ENCODE peak calls at places on chromosomes 16 and 17, in seven cellular contexts. One of them, this sample, is unnamed.

GRCh38 chr16:58421529-58421928 is 29.3 kb downstream of the GINS3 start:
- DNase-seq in uterus: no peak
- DNase-seq in heart left ventricle: peak
- DNase-seq in neural progenitor cell: no peak
- DNase-seq in vagina: no peak
- DNase-seq in HCT116: no peak
- DNase-seq in GM23338: no peak
- DNase-seq in this sample: no peak

GRCh38 chr17:65100316-65101140 is 36.6 kb upstream of the RGS9 start:
- DNase-seq in neural progenitor cell: peak
- DNase-seq in vagina: no peak
- DNase-seq in GM23338: peak
- DNase-seq in uterus: peak
- DNase-seq in heart left ventricle: peak
- DNase-seq in HCT116: peak
- DNase-seq in this sample: peak

GRCh38 chr17:57357392-57357784 is 101.1 kb downstream of the MSI2 start:
- DNase-seq in vagina: no peak
- DNase-seq in uterus: no peak
- DNase-seq in neural progenitor cell: no peak
- DNase-seq in GM23338: no peak
- DNase-seq in heart left ventricle: peak
- DNase-seq in HCT116: no peak
- DNase-seq in this sample: no peak

GRCh38 chr16:4263504-4264436 is 9.1 kb downstream of the TFAP4 start:
- DNase-seq in heart left ventricle: peak
- DNase-seq in GM23338: peak
- DNase-seq in neural progenitor cell: peak
- DNase-seq in uterus: peak
- DNase-seq in vagina: no peak
- DNase-seq in HCT116: peak
- DNase-seq in this sample: no peak

GRCh38 chr16:23244122-23244521 is 58.0 kb upstream of the SCNN1B start:
- DNase-seq in vagina: no peak
- DNase-seq in GM23338: peak
- DNase-seq in neural progenitor cell: no peak
- DNase-seq in HCT116: no peak
- DNase-seq in heart left ventricle: no peak
- DNase-seq in uterus: no peak
- DNase-seq in this sample: no peak

GRCh38 chr17:3865166-3865565 is 19.1 kb upstream of the NCBP3 start:
- DNase-seq in heart left ventricle: no peak
- DNase-seq in uterus: no peak
- DNase-seq in vagina: no peak
- DNase-seq in HCT116: no peak
- DNase-seq in GM23338: no peak
- DNase-seq in neural progenitor cell: no peak
- DNase-seq in this sample: no peak

GRCh38 chr16:77833906-77834599 is 45.7 kb downstream of the VAT1L start:
- DNase-seq in heart left ventricle: no peak
- DNase-seq in HCT116: no peak
- DNase-seq in neural progenitor cell: peak
- DNase-seq in GM23338: peak
- DNase-seq in uterus: no peak
- DNase-seq in vagina: no peak
- DNase-seq in this sample: no peak

GRCh38 chr17:44354582-44355309 is 8.9 kb downstream of the FAM171A2 start:
- DNase-seq in heart left ventricle: peak
- DNase-seq in vagina: no peak
- DNase-seq in GM23338: peak
- DNase-seq in HCT116: no peak
- DNase-seq in neural progenitor cell: peak
- DNase-seq in uterus: no peak
- DNase-seq in this sample: peak

GRCh38 chr16:31177136-31177535 is 2.8 kb upstream of the FUS start:
- DNase-seq in vagina: no peak
- DNase-seq in HCT116: no peak
- DNase-seq in heart left ventricle: no peak
- DNase-seq in GM23338: no peak
- DNase-seq in uterus: no peak
- DNase-seq in neural progenitor cell: no peak
- DNase-seq in this sample: peak

GRCh38 chr17:79942591-79943353 is 92.9 kb downstream of the TBC1D16 start:
- DNase-seq in HCT116: no peak
- DNase-seq in heart left ventricle: peak
- DNase-seq in uterus: peak
- DNase-seq in neural progenitor cell: no peak
- DNase-seq in GM23338: no peak
- DNase-seq in vagina: no peak
- DNase-seq in this sample: peak

GRCh38 chr16:24753437-24753836 is 24.0 kb downstream of the TNRC6A start:
- DNase-seq in neural progenitor cell: no peak
- DNase-seq in GM23338: no peak
- DNase-seq in HCT116: no peak
- DNase-seq in uterus: no peak
- DNase-seq in vagina: no peak
- DNase-seq in heart left ventricle: no peak
- DNase-seq in this sample: no peak

GRCh38 chr16:74309789-74310781 is 13.5 kb downstream of the PSMD7 start:
- DNase-seq in vagina: no peak
- DNase-seq in uterus: no peak
- DNase-seq in heart left ventricle: no peak
- DNase-seq in GM23338: peak
- DNase-seq in neural progenitor cell: peak
- DNase-seq in HCT116: peak
- DNase-seq in this sample: no peak

DNA sequence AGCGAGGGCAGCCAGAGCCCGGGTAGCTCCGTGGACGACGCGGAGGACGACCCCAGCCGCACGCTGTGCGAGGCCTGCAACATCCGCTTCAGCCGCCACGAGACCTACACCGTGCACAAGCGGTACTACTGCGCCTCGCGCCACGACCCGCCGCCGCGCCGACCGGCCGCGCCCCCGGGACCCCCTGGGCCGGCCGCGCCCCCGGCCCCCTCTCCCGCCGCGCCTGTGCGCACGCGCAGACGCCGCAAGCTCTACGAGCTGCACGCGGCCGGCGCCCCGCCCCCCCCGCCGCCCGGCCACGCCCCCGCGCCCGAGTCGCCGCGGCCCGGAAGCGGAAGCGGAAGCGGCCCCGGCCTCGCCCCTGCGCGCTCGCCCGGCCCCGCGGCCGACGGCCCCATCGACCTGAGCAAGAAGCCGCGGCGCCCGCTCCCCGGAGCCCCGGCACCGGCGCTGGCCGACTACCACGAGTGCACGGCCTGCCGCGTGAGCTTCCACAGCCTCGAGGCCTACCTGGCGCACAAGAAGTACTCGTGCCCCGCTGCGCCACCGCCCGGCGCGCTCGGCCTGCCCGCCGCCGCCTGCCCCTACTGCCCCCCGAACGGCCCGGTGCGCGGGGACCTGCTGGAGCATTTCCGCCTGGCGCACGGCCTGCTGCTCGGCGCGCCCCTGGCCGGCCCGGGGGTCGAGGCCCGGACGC is 36.1 kb upstream of the ZC3H18 start:
- DNase-seq in HCT116: peak
- DNase-seq in GM23338: peak
- DNase-seq in uterus: peak
- DNase-seq in neural progenitor cell: peak
- DNase-seq in heart left ventricle: peak
- DNase-seq in vagina: no peak
- DNase-seq in this sample: peak
- H3K4me3 ChIP-seq in HCT116: peak
- H3K4me3 ChIP-seq in GM23338: peak
- H3K4me3 ChIP-seq in uterus: peak
- H3K4me3 ChIP-seq in neural progenitor cell: peak
- H3K4me3 ChIP-seq in heart left ventricle: peak
- H3K4me3 ChIP-seq in vagina: peak
- H3K4me3 ChIP-seq in this sample: no peak

GRCh38 chr16:7602424-7602935 is 269.8 kb downstream of the RBFOX1 start:
- DNase-seq in neural progenitor cell: no peak
- DNase-seq in heart left ventricle: no peak
- DNase-seq in uterus: no peak
- DNase-seq in HCT116: no peak
- DNase-seq in GM23338: peak
- DNase-seq in vagina: no peak
- DNase-seq in this sample: no peak

GRCh38 chr16:7601100-7601499 is 268.5 kb downstream of the RBFOX1 start:
- DNase-seq in vagina: no peak
- DNase-seq in uterus: no peak
- DNase-seq in GM23338: no peak
- DNase-seq in HCT116: no peak
- DNase-seq in neural progenitor cell: no peak
- DNase-seq in heart left ventricle: no peak
- DNase-seq in this sample: no peak

DNA sequence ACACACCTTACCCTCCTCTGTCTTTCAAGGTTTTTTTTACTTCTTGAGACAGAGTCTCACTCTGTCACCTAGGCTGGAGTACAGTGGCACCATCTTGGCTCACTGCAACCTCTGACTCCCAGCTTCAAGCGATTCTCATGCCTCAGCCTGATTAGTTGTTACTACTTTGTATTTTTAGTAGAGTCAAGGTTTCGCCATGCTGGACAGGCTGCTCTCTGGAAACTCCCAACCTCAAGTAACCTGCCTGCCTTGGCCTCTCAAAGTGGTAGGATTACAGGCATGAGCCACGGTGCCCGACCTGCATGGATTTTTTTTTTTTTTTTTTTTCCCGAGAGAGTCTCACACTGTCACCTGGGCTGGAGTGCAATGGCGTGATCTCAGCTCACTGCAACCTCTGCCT is 273.2 kb downstream of the RBFOX1 start:
- DNase-seq in vagina: no peak
- DNase-seq in GM23338: no peak
- DNase-seq in heart left ventricle: no peak
- DNase-seq in uterus: no peak
- DNase-seq in neural progenitor cell: no peak
- DNase-seq in HCT116: no peak
- DNase-seq in this sample: no peak
- H3K27ac ChIP-seq in vagina: no peak
- H3K27ac ChIP-seq in GM23338: no peak
- H3K27ac ChIP-seq in heart left ventricle: no peak
- H3K27ac ChIP-seq in uterus: no peak
- H3K27ac ChIP-seq in neural progenitor cell: no peak
- H3K27ac ChIP-seq in HCT116: no peak
- H3K27ac ChIP-seq in this sample: no peak

DNA sequence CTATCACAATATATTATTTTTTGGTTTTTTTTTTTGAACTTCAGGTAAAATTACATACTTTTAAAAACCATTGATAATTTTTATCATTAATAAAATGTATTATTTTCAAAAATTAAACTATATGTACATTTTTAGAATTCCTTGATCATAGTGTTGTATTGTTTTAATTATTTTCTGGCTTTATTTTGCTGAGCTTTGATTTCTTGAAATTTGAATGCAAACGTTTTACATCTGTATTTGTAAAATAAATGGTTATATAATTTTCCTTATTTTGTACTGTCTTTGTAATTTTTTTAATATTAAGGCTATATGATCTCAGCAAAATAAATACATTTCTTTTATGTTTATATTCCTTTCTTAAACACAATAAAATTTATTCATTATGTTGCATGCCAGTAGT is 125.6 kb downstream of the KIF2B start:
- DNase-seq in neural progenitor cell: no peak
- DNase-seq in vagina: no peak
- DNase-seq in heart left ventricle: no peak
- DNase-seq in HCT116: no peak
- DNase-seq in GM23338: no peak
- DNase-seq in uterus: no peak
- DNase-seq in this sample: no peak
- H3K4me3 ChIP-seq in neural progenitor cell: no peak
- H3K4me3 ChIP-seq in vagina: no peak
- H3K4me3 ChIP-seq in heart left ventricle: no peak
- H3K4me3 ChIP-seq in HCT116: no peak
- H3K4me3 ChIP-seq in GM23338: no peak
- H3K4me3 ChIP-seq in uterus: no peak
- H3K4me3 ChIP-seq in this sample: no peak

DNA sequence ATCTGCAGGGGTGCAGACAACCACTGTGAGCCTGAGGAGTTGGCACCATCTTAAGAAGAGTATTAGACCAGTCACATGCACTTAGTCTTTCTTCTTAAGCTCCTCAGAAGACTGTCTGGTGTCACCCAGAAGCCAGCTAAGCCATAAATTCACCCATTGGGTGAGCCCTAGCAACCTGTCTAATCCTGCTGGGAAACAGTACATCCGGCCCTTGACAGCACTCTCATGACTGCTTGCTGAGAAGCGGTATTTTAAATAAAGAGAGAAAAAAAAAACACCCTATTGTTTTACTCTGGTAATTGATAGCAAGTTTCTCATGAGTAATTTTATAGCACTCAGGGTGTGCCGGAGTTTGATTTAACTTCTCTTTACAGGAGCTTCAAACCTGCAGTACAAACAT is 134.7 kb downstream of the SOX9 start:
- DNase-seq in uterus: no peak
- DNase-seq in heart left ventricle: no peak
- DNase-seq in vagina: no peak
- DNase-seq in HCT116: no peak
- DNase-seq in neural progenitor cell: no peak
- DNase-seq in GM23338: no peak
- DNase-seq in this sample: no peak
- H3K27ac ChIP-seq in uterus: no peak
- H3K27ac ChIP-seq in heart left ventricle: no peak
- H3K27ac ChIP-seq in vagina: no peak
- H3K27ac ChIP-seq in HCT116: no peak
- H3K27ac ChIP-seq in neural progenitor cell: no peak
- H3K27ac ChIP-seq in GM23338: no peak
- H3K27ac ChIP-seq in this sample: no peak

GRCh38 chr16:27408602-27409031 is 6.6 kb downstream of the IL21R start:
- DNase-seq in neural progenitor cell: no peak
- DNase-seq in HCT116: no peak
- DNase-seq in uterus: no peak
- DNase-seq in vagina: no peak
- DNase-seq in GM23338: no peak
- DNase-seq in heart left ventricle: no peak
- DNase-seq in this sample: peak
- H3K4me3 ChIP-seq in neural progenitor cell: no peak
- H3K4me3 ChIP-seq in HCT116: no peak
- H3K4me3 ChIP-seq in uterus: no peak
- H3K4me3 ChIP-seq in vagina: no peak
- H3K4me3 ChIP-seq in GM23338: no peak
- H3K4me3 ChIP-seq in heart left ventricle: no peak
- H3K4me3 ChIP-seq in this sample: peak

GRCh38 chr17:39926588-39927100 is 757 bp downstream of the ORMDL3 start:
- DNase-seq in HCT116: no peak
- DNase-seq in neural progenitor cell: peak
- DNase-seq in vagina: no peak
- DNase-seq in GM23338: peak
- DNase-seq in uterus: peak
- DNase-seq in heart left ventricle: no peak
- DNase-seq in this sample: peak
- H3K27ac ChIP-seq in HCT116: peak
- H3K27ac ChIP-seq in neural progenitor cell: no peak
- H3K27ac ChIP-seq in vagina: peak
- H3K27ac ChIP-seq in GM23338: peak
- H3K27ac ChIP-seq in uterus: peak
- H3K27ac ChIP-seq in heart left ventricle: peak
- H3K27ac ChIP-seq in this sample: peak

DNA sequence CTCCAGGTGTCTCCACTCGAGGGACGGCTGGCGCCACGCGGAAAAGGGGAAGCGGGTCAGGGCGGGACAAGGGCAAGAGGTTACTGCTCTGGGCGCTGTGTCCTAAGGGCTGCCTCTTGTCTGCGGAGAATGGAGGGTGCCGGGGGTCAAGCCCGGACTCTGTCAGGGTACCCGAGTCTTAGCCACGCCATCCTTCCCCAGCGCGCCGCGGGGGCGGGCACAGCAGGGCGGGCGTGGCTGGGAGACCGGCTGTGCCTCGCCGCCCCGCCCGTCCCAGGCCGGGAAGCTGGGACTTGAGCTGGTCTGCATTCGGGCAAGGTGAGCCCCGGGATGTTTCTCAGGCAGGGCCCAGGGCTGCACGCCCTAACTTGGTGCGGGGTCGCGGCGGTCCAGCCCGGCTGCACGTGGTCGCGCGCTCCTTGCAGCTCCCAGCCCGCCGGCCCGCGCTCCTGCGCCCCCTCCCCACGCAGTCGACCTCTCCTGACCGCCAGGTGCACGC is 6.2 kb upstream of the ACTG1 start:
- DNase-seq in uterus: peak
- DNase-seq in heart left ventricle: peak
- DNase-seq in vagina: no peak
- DNase-seq in GM23338: peak
- DNase-seq in neural progenitor cell: peak
- DNase-seq in HCT116: no peak
- DNase-seq in this sample: no peak
- H3K4me3 ChIP-seq in uterus: peak
- H3K4me3 ChIP-seq in heart left ventricle: peak
- H3K4me3 ChIP-seq in vagina: peak
- H3K4me3 ChIP-seq in GM23338: peak
- H3K4me3 ChIP-seq in neural progenitor cell: peak
- H3K4me3 ChIP-seq in HCT116: peak
- H3K4me3 ChIP-seq in this sample: peak

This sample was measured in CD8-positive, alpha-beta memory T cell.